ENCODE peak calls at places on chromosome 13, in ten cellular contexts. K is NCI-H82; V is NCI-H187 treated with DMSO at 0.1 percent for 48 hours; I is thyroid gland; P is stimulated activated CD8-positive, alpha-beta memory T cell treated with anti-CD3 and anti-CD28 coated beads, Interleukin-7, amount 100 ng/mL, for 24 hours; E is T-cell; B is NCI-H1105 treated with DMSO at 0.1 percent for 48 hours; D is Karpas-422; G is activated CD4-positive, alpha-beta T cell treated with anti-CD3 and anti-CD28 coated beads for 48 hours; R is hippocampal formation. T is an unnamed sample.

GRCh38 chr13:45850020-45850613 is 1.4 kb downstream of the SIAH3 start:
- DNase-seq in K (peak; percentile 34), V (no peak), I (no peak), E (no peak), P (no peak), R (no peak), B (no peak), G (no peak), D (no peak), T (no peak)

GRCh38 chr13:97953376-97953970 is at the start of gene IPO5:
- DNase-seq in K (no peak), G (no peak), R (no peak), P (no peak), E (no peak), B (no peak), D (no peak), V (no peak), I (no peak), T (no peak)

GRCh38 chr13:75919660-75920199 is 283.6 kb downstream of the LMO7 start:
- DNase-seq in E (no peak), D (no peak), P (no peak), V (no peak), G (no peak), B (no peak), R (no peak), I (no peak), K (no peak), T (no peak)

GRCh38 chr13:50613356-50613831 is 230.1 kb downstream of the DLEU7 start:
- DNase-seq in I (no peak), K (no peak), B (no peak), P (no peak), R (no peak), E (no peak), G (no peak), D (no peak), V (no peak), T (no peak)

GRCh38 chr13:75797719-75798118 is 161.6 kb downstream of the LMO7 start:
- DNase-seq in V (no peak), G (no peak), K (no peak), D (no peak), I (no peak), E (no peak), B (no peak), R (no peak), P (no peak), T (no peak)

GRCh38 chr13:111482806-111483620 is 162.6 kb downstream of the TEX29 start:
- DNase-seq in D (no peak), P (no peak), E (no peak), R (no peak), G (no peak), V (no peak), K (no peak), I (no peak), B (no peak), T (no peak)

GRCh38 chr13:26601669-26602068 is 44.2 kb downstream of the WASF3 start:
- DNase-seq in P (no peak), I (no peak), R (no peak), E (no peak), K (peak; percentile 27), G (no peak), D (peak; percentile 74), B (no peak), V (no peak), T (peak; percentile 39)

GRCh38 chr13:112775791-112776279 is 86.0 kb downstream of the ATP11A start:
- DNase-seq in K (no peak), P (no peak), B (no peak), R (no peak), G (no peak), E (no peak), D (no peak), I (no peak), V (no peak), T (no peak)

GRCh38 chr13:114038211-114038613 is 64.3 kb upstream of the C13orf46 start:
- DNase-seq in B (peak; percentile 10), E (no peak), V (no peak), P (no peak), D (no peak), G (no peak), K (no peak), R (no peak), I (no peak), T (no peak)

GRCh38 chr13:21999666-22000065 is 328.8 kb downstream of the FGF9 start:
- DNase-seq in P (no peak), D (no peak), B (no peak), K (no peak), G (no peak), I (no peak), R (no peak), E (no peak), V (no peak), T (no peak)

GRCh38 chr13:19981685-19982238 is 23.2 kb downstream of the ZMYM2 start:
- DNase-seq in K (no peak), I (no peak), G (no peak), P (no peak), E (no peak), V (no peak), D (no peak), B (no peak), R (no peak), T (no peak)

GRCh38 chr13:41601718-41602445 is 144.5 kb downstream of the RGCC start:
- DNase-seq in D (no peak), R (no peak), E (no peak), V (no peak), I (no peak), K (no peak), G (no peak), B (no peak), P (no peak), T (no peak)

GRCh38 chr13:28204690-28205443 is 66.5 kb downstream of the PAN3 start:
- DNase-seq in E (no peak), I (no peak), R (no peak), B (no peak), K (no peak), P (peak; percentile 4), D (no peak), V (no peak), G (peak; percentile 79), T (peak; percentile 3)

GRCh38 chr13:101489635-101490034 is 37.2 kb downstream of the ITGBL1 start:
- DNase-seq in R (no peak), D (no peak), V (no peak), I (no peak), G (no peak), P (no peak), B (no peak), E (no peak), K (no peak), T (no peak)

GRCh38 chr13:50170447-50171037 is 155.3 kb downstream of the KCNRG start:
- DNase-seq in D (no peak), V (no peak), K (no peak), G (no peak), B (peak; percentile 32), R (no peak), P (no peak), E (no peak), I (no peak), T (no peak)

GRCh38 chr13:113531041-113531873 is 40.7 kb upstream of the DCUN1D2 start:
- DNase-seq in P (no peak), K (no peak), D (no peak), B (no peak), I (no peak), G (no peak), E (no peak), V (no peak), R (no peak), T (no peak)

GRCh38 chr13:58087566-58087965 is 456.0 kb downstream of the PCDH17 start:
- DNase-seq in I (no peak), B (no peak), V (no peak), G (no peak), E (no peak), R (no peak), D (no peak), K (no peak), P (no peak), T (no peak)

GRCh38 chr13:51645154-51645650 is 60.9 kb downstream of the WDFY2 start:
- DNase-seq in D (peak; percentile 78), V (no peak), K (no peak), I (no peak), G (no peak), P (no peak), B (no peak), R (peak; percentile 37), E (no peak), T (peak; percentile 27)

GRCh38 chr13:34011552-34012085 is 193.7 kb downstream of the RFC3 start:
- DNase-seq in D (no peak), V (no peak), G (no peak), P (no peak), I (no peak), K (no peak), R (no peak), E (no peak), B (no peak), T (no peak)

GRCh38 chr13:80001510-80001842 is 339.4 kb downstream of the SPRY2 start:
- DNase-seq in I (no peak), K (no peak), P (no peak), R (peak; percentile 48), V (no peak), E (no peak), D (no peak), B (no peak), G (no peak), T (no peak)

GRCh38 chr13:109740121-109740520 is 46.3 kb downstream of the IRS2 start:
- DNase-seq in K (no peak), P (no peak), G (no peak), V (no peak), R (no peak), I (no peak), B (no peak), E (no peak), D (no peak), T (no peak)

GRCh38 chr13:93963266-93964131 is 516.0 kb downstream of the DCT start:
- DNase-seq in G (no peak), E (no peak), V (no peak), R (no peak), P (no peak), I (no peak), K (peak; percentile 84), B (peak; percentile 79), D (no peak), T (no peak)

GRCh38 chr13:73898276-73898675 is 235.9 kb downstream of the KLF12 start:
- DNase-seq in B (no peak), E (no peak), R (no peak), D (no peak), I (no peak), V (no peak), K (no peak), G (no peak), P (no peak), T (no peak)

GRCh38 chr13:25778302-25778701 is 273.5 kb downstream of the SHISA2 start:
- DNase-seq in V (no peak), B (no peak), P (no peak), I (no peak), D (no peak), R (no peak), K (no peak), E (no peak), G (no peak), T (no peak)

GRCh38 chr13:48750588-48751383 is 97.1 kb downstream of the CYSLTR2 start:
- DNase-seq in K (no peak), B (no peak), V (no peak), D (no peak), P (no peak), G (no peak), R (no peak), I (peak; percentile 75), E (no peak), T (no peak)

GRCh38 chr13:73715910-73716257 is 418.3 kb downstream of the KLF12 start:
- DNase-seq in D (no peak), E (no peak), B (no peak), K (no peak), P (no peak), I (no peak), V (no peak), R (no peak), G (no peak), T (no peak)

GRCh38 chr13:98476538-98476966 is 100.4 kb downstream of the STK24 start:
- DNase-seq in R (no peak), P (peak; percentile 81), B (no peak), I (peak; percentile 32), V (no peak), E (peak; percentile 73), D (no peak), K (no peak), G (peak; percentile 91), T (peak; percentile 84)

GRCh38 chr13:84870190-84870589 is 929.0 kb downstream of the SLITRK6 start:
- DNase-seq in D (peak; percentile 73), G (no peak), K (no peak), B (no peak), R (no peak), V (no peak), P (no peak), I (no peak), E (no peak), T (no peak)

T was measured in stimulated activated naive CD8-positive, alpha-beta T cell treated with anti-CD3 and anti-CD28 coated beads, Interleukin-15, amount 100 ng/mL, for 72 hours.